ENCODE peak calls at places on chromosomes 6 and 20, in six cellular contexts. One of them, this sample, is unnamed.

GRCh38 chr6:36089048-36089447 is 41.3 kb upstream of the MAPK13 start:
- DNase-seq in putamen: no peak
- DNase-seq in MV-4-11: no peak
- DNase-seq in Calu3: no peak
- DNase-seq in astrocyte of the cerebellum: no peak
- DNase-seq in mucosa of descending colon: no peak
- DNase-seq in this sample: no peak

GRCh38 chr6:161068296-161068695 is 76.7 kb downstream of the MAP3K4 start:
- DNase-seq in putamen: no peak
- DNase-seq in MV-4-11: no peak
- DNase-seq in Calu3: no peak
- DNase-seq in astrocyte of the cerebellum: no peak
- DNase-seq in mucosa of descending colon: no peak
- DNase-seq in this sample: no peak

GRCh38 chr6:37974381-37974780 is 154.9 kb downstream of the ZFAND3 start:
- DNase-seq in putamen: no peak
- DNase-seq in MV-4-11: no peak
- DNase-seq in Calu3: no peak
- DNase-seq in astrocyte of the cerebellum: no peak
- DNase-seq in mucosa of descending colon: no peak
- DNase-seq in this sample: no peak

GRCh38 chr20:1150218-1150617 is 31.8 kb downstream of the PSMF1 start:
- DNase-seq in putamen: peak
- DNase-seq in MV-4-11: no peak
- DNase-seq in Calu3: no peak
- DNase-seq in astrocyte of the cerebellum: no peak
- DNase-seq in mucosa of descending colon: no peak
- DNase-seq in this sample: no peak

GRCh38 chr20:61535536-61535935 is 283.5 kb downstream of the CDH4 start:
- DNase-seq in putamen: no peak
- DNase-seq in MV-4-11: no peak
- DNase-seq in Calu3: no peak
- DNase-seq in astrocyte of the cerebellum: no peak
- DNase-seq in mucosa of descending colon: peak
- DNase-seq in this sample: no peak

GRCh38 chr20:63658749-63659187 is 656 bp downstream of the RTEL1 start:
- DNase-seq in putamen: no peak
- DNase-seq in MV-4-11: peak
- DNase-seq in Calu3: no peak
- DNase-seq in astrocyte of the cerebellum: no peak
- DNase-seq in mucosa of descending colon: peak
- DNase-seq in this sample: no peak

GRCh38 chr6:30879684-30880427 is 4.5 kb upstream of the DDR1 start:
- DNase-seq in putamen: no peak
- DNase-seq in MV-4-11: no peak
- DNase-seq in Calu3: no peak
- DNase-seq in astrocyte of the cerebellum: no peak
- DNase-seq in mucosa of descending colon: no peak
- DNase-seq in this sample: no peak

GRCh38 chr6:1917628-1918371 is 308.1 kb downstream of the FOXC1 start:
- DNase-seq in putamen: peak
- DNase-seq in MV-4-11: no peak
- DNase-seq in Calu3: peak
- DNase-seq in astrocyte of the cerebellum: peak
- DNase-seq in mucosa of descending colon: no peak
- DNase-seq in this sample: no peak

GRCh38 chr20:15703171-15703911 is 869.9 kb downstream of the KIF16B start:
- DNase-seq in putamen: no peak
- DNase-seq in MV-4-11: peak
- DNase-seq in Calu3: peak
- DNase-seq in astrocyte of the cerebellum: peak
- DNase-seq in mucosa of descending colon: no peak
- DNase-seq in this sample: no peak

GRCh38 chr20:34410331-34410730 is 47.3 kb downstream of the ITCH start:
- DNase-seq in putamen: no peak
- DNase-seq in MV-4-11: no peak
- DNase-seq in Calu3: no peak
- DNase-seq in astrocyte of the cerebellum: no peak
- DNase-seq in mucosa of descending colon: no peak
- DNase-seq in this sample: no peak

GRCh38 chr20:7924692-7925091 is 15.6 kb downstream of the HAO1 start:
- DNase-seq in putamen: no peak
- DNase-seq in MV-4-11: peak
- DNase-seq in Calu3: no peak
- DNase-seq in astrocyte of the cerebellum: peak
- DNase-seq in mucosa of descending colon: no peak
- DNase-seq in this sample: no peak

GRCh38 chr6:36834576-36835293 is 4.5 kb downstream of the CPNE5 start:
- DNase-seq in putamen: no peak
- DNase-seq in MV-4-11: no peak
- DNase-seq in Calu3: no peak
- DNase-seq in astrocyte of the cerebellum: no peak
- DNase-seq in mucosa of descending colon: no peak
- DNase-seq in this sample: no peak

This sample was measured in midbrain.